ENCODE peak calls at places on chromosome 15, in seven cellular contexts. C is AG04449, B is fibroblast of lung, I is right lobe of liver, L is HCT116, V is stomach, Q is mammary epithelial cell. M is an unnamed sample.

GRCh38 chr15:41634072-41634628 is 26.1 kb upstream of the MGA start:
- DNase-seq in L (no peak), B (no peak), I (no peak), V (no peak), Q (no peak), C (no peak), M (no peak)

GRCh38 chr15:94793641-94794040 is 562.3 kb downstream of the MCTP2 start:
- DNase-seq in B (peak; percentile 78), I (no peak), L (no peak), Q (peak; percentile 41), C (no peak), V (no peak), M (no peak)

GRCh38 chr15:72534522-72534921 is 60.4 kb downstream of the ARIH1 start:
- DNase-seq in V (no peak), L (no peak), I (no peak), B (no peak), Q (no peak), C (no peak), M (no peak)

GRCh38 chr15:85314139-85314538 is 66.3 kb upstream of the AKAP13 start:
- DNase-seq in L (no peak), Q (no peak), B (no peak), I (no peak), V (no peak), C (no peak), M (no peak)

GRCh38 chr15:93250905-93251304 is 161.9 kb upstream of the RGMA start:
- DNase-seq in L (no peak), V (no peak), Q (no peak), B (no peak), C (no peak), I (no peak), M (no peak)

GRCh38 chr15:42057744-42058646 is 36.4 kb downstream of the PLA2G4D start:
- DNase-seq in V (no peak), Q (no peak), I (no peak), C (no peak), L (no peak), B (no peak), M (peak; percentile 67)

GRCh38 chr15:90364251-90364650 is 12.2 kb downstream of the ZNF774 start:
- DNase-seq in L (no peak), I (no peak), Q (peak; percentile 81), V (no peak), C (no peak), B (peak; percentile 32), M (no peak)

GRCh38 chr15:65528461-65529060 is 1.7 kb upstream of the HACD3 start:
- DNase-seq in B (no peak), I (no peak), Q (no peak), C (no peak), V (no peak), L (no peak), M (no peak)

GRCh38 chr15:47888721-47889120 is 171.4 kb downstream of the SEMA6D start:
- DNase-seq in C (no peak), L (no peak), Q (no peak), B (peak; percentile 16), I (no peak), V (no peak), M (no peak)

GRCh38 chr15:80948651-80949292 is 40.8 kb downstream of the MESD start:
- DNase-seq in V (no peak), I (no peak), B (no peak), L (no peak), Q (no peak), C (no peak), M (peak; percentile 54)
- TF ChIP-seq CTCF in V (no peak), I (no peak), B (no peak), L (no peak), Q (no peak), C (no peak), M (no peak)

GRCh38 chr15:43511012-43511885 is 6.2 kb upstream of the MAP1A start:
- DNase-seq in V (no peak), B (no peak), L (peak; percentile 37), C (no peak), I (no peak), Q (no peak), M (no peak)
- TF ChIP-seq CTCF in V (no peak), B (peak; percentile 35), L (peak; percentile 17), C (peak; percentile 48), I (no peak), Q (peak; percentile 35), M (no peak)

GRCh38 chr15:37880009-37880834 is 54.2 kb upstream of the TMCO5A start:
- DNase-seq in Q (peak; percentile 16), C (peak; percentile 63), L (peak; percentile 38), V (no peak), B (peak; percentile 85), I (no peak), M (no peak)
- TF ChIP-seq CTCF in Q (peak; percentile 74), C (peak; percentile 61), L (peak; percentile 31), V (no peak), B (peak; percentile 86), I (peak; percentile 78), M (peak; percentile 61)

GRCh38 chr15:33735637-33736247 is 232.6 kb upstream of the CHRM5 start:
- DNase-seq in V (peak; percentile 28), B (peak; percentile 58), L (peak; percentile 26), Q (peak; percentile 24), I (no peak), C (no peak), M (no peak)
- TF ChIP-seq CTCF in V (no peak), B (peak; percentile 76), L (peak; percentile 44), Q (peak; percentile 80), I (peak; percentile 47), C (peak; percentile 57), M (no peak)

DNA sequence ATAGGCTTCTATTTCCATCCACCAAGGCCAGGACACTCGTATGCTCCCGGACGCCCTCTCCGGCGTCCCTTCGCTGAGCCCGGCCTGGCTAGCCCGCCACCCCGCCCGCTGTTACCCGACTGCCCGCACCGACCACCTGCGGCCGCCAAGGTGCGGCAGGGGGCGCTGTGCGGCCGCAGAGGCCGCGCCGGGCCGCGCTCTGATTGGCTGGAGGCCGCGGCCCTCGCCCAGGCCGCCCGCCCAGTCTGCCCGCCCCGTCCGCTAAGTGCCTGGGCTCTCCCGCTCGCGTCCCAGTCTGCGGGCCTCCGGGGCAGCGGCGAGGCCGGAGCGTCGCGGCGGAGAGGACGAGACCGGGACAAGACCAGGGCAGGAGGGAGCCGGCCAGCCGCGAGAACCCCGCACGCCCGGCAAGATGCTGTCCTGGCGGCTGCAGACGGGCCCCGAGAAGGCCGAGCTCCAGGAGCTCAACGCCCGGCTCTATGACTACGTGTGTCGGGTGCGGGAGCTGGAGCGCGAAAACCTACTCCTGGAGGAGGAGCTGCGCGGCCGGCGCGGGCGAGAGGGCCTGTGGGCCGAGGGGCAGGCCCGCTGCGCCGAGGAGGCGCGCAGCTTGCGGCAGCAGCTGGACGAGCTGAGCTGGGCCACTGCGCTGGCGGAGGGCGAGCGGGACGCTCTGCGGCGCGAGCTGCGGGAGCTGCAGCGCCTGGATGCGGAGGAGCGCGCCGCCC is at the start of gene SYNM:
- DNase-seq in L (peak; percentile 77), I (peak; percentile 75), B (peak; percentile 78), V (peak; percentile 67), C (no peak), Q (peak; percentile 74), M (peak; percentile 92)
- TF ChIP-seq CTCF in L (peak; percentile 74), I (peak; percentile 85), B (no peak), V (no peak), C (peak; percentile 67), Q (peak; percentile 60), M (peak; percentile 83)

DNA sequence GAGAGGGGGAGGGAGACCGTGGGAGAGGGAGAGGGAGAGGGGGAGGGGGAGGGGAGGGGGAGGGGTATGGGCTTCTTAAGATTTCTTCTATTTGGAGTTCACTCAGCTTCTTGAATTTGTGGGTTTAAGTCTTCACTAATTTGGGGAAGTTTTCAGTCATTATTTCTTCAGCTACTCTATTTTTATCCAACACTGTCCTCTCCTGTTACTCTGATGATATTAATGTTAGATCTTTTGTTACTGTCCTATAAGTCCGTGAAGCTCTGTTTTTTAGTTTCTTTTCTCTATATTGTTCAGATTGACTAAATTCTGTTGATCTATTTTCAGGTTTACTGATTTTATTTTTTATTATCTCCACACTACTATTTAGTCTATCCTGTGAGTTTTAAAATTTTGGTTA is 351.5 kb upstream of the TPM1 start:
- DNase-seq in V (no peak), B (peak; percentile 8), L (no peak), I (no peak), C (no peak), Q (no peak), M (no peak)
- TF ChIP-seq CTCF in V (no peak), B (no peak), L (no peak), I (no peak), C (no peak), Q (no peak), M (no peak)

GRCh38 chr15:101642361-101642760 is 9.8 kb downstream of the TM2D3 start:
- DNase-seq in B (no peak), I (no peak), C (no peak), Q (no peak), V (no peak), L (no peak), M (no peak)
- TF ChIP-seq CTCF in B (no peak), I (no peak), C (no peak), Q (peak; percentile 9), V (no peak), L (no peak), M (no peak)

DNA sequence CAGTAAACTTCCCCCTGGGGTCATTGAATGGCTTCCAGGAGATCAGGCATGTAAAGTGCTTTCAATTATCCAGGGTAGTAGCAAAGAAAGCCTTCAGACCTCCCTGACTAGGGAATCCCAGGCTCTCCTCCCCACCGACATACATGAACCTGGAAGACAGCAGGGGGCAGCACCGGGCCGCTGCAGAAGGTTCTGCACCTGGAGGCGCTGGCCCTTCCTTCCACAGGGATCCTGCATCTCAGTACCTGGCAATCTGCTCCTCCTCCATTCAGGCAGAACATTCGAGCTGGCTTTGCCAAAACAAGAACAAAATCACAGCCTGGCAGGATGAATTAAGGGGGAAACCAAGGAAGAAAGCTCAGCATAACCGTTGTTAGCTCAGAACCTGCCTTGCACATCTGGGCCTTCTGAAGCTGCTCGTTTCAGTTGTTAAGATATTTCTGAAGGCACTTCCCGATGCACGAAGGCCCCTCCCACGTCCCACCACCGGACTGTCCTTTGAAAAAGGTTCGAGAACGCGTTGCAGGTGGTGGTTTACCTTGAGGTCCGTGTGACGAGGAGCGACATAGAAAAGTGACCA is 237.7 kb downstream of the SLCO3A1 start:
- DNase-seq in L (peak; percentile 15), B (peak; percentile 14), Q (peak; percentile 27), V (peak; percentile 68), C (no peak), I (peak; percentile 73), M (no peak)
- TF ChIP-seq CTCF in L (peak; percentile 56), B (peak; percentile 63), Q (peak; percentile 89), V (no peak), C (peak; percentile 78), I (peak; percentile 66), M (peak; percentile 26)